ENCODE peak calls at places on chromosome 13, in ten cellular contexts. Y is fibroblast of mammary gland; Q is hippocampal formation; N is OCI-LY7; V is stimulated activated CD4-positive, alpha-beta T cell treated with anti-CD3 and anti-CD28 coated beads, Interleukin-2, amount 100 ng/mL, for 48 hours; E is LHCN-M2; B is activated CD4-positive, alpha-beta T cell treated with anti-CD3 and anti-CD28 coated beads, Interleukin-2, amount 50 U/mL, for 48 hours; A is KBM-7; P is anterior cingulate cortex; X is neural crest cell. R is an unnamed sample.

GRCh38 chr13:25301347-25302113 is at the start of gene NUP58:
- DNase-seq in Y (peak), Q (peak), N (peak), V (peak), E (peak), B (peak), A (peak), P (peak), X (peak), R (peak)

GRCh38 chr13:74035881-74036280 is 98.3 kb downstream of the KLF12 start:
- DNase-seq in Y (no peak), Q (no peak), N (no peak), V (no peak), E (no peak), B (no peak), A (no peak), P (no peak), X (no peak), R (no peak)

GRCh38 chr13:50082426-50083283 is 67.4 kb downstream of the KCNRG start:
- DNase-seq in Y (peak), Q (no peak), N (peak), V (peak), E (peak), B (peak), A (peak), P (no peak), X (peak), R (peak)

GRCh38 chr13:85194482-85194881 is 604.7 kb downstream of the SLITRK6 start:
- DNase-seq in Y (no peak), Q (no peak), N (no peak), V (no peak), E (no peak), B (no peak), A (no peak), P (no peak), X (no peak), R (no peak)

GRCh38 chr13:76677047-76677446 is 209.2 kb downstream of the KCTD12 start:
- DNase-seq in Y (peak), Q (no peak), N (no peak), V (no peak), E (peak), B (no peak), A (no peak), P (no peak), X (no peak), R (no peak)

GRCh38 chr13:37899753-37900152 is 30.2 kb upstream of the TRPC4 start:
- DNase-seq in Y (no peak), Q (no peak), N (no peak), V (no peak), E (no peak), B (no peak), A (no peak), P (no peak), X (no peak), R (no peak)

GRCh38 chr13:93305886-93306285 is 79.3 kb downstream of the GPC6 start:
- DNase-seq in Y (peak), Q (no peak), N (no peak), V (no peak), E (no peak), B (no peak), A (no peak), P (no peak), X (no peak), R (no peak)

GRCh38 chr13:42968906-42969305 is 23.1 kb downstream of the EPSTI1 start:
- DNase-seq in Y (no peak), Q (no peak), N (no peak), V (no peak), E (no peak), B (no peak), A (no peak), P (no peak), X (no peak), R (no peak)

GRCh38 chr13:74074723-74075122 is 59.5 kb downstream of the KLF12 start:
- DNase-seq in Y (peak), Q (no peak), N (no peak), V (no peak), E (peak), B (no peak), A (no peak), P (no peak), X (no peak), R (no peak)

GRCh38 chr13:30870916-30871712 is 35.0 kb upstream of the MEDAG start:
- DNase-seq in Y (no peak), Q (no peak), N (no peak), V (no peak), E (no peak), B (no peak), A (no peak), P (no peak), X (no peak), R (no peak)

GRCh38 chr13:89113744-89114143 is 1442.6 kb downstream of the SLITRK5 start:
- DNase-seq in Y (no peak), Q (no peak), N (no peak), V (no peak), E (no peak), B (no peak), A (no peak), P (no peak), X (no peak), R (no peak)

GRCh38 chr13:71870036-71870435 is 3.0 kb upstream of the DACH1 start:
- DNase-seq in Y (no peak), Q (no peak), N (no peak), V (no peak), E (no peak), B (no peak), A (no peak), P (no peak), X (no peak), R (no peak)

GRCh38 chr13:33270906-33271538 is 14.5 kb downstream of the STARD13 start:
- DNase-seq in Y (peak), Q (no peak), N (no peak), V (no peak), E (no peak), B (no peak), A (no peak), P (no peak), X (no peak), R (no peak)

GRCh38 chr13:105573134-105573533 is 962.3 kb downstream of the EFNB2 start:
- DNase-seq in Y (no peak), Q (no peak), N (no peak), V (no peak), E (peak), B (no peak), A (no peak), P (no peak), X (no peak), R (no peak)